ENCODE peak calls at places on chromosome 1, in five cellular contexts. G is Right ventricle myocardium superior, D is nucleus accumbens, M is ELR, W is activated gamma-delta T cell treated with Interleukin-2 at 50 U/mL for 16 hours. Z is an unnamed sample.

GRCh38 chr1:164591858-164592257 is 32.9 kb downstream of the PBX1 start:
- DNase-seq in D (no peak), G (no peak), W (no peak), M (peak), Z (no peak)

GRCh38 chr1:174273766-174274165 is 114.4 kb downstream of the RABGAP1L start:
- DNase-seq in G (no peak), M (no peak), W (no peak), D (no peak), Z (no peak)

GRCh38 chr1:31795801-31796621 is 19.8 kb downstream of the SPOCD1 start:
- DNase-seq in W (no peak), D (no peak), G (no peak), M (peak), Z (no peak)

GRCh38 chr1:185534806-185535205 is 199.4 kb upstream of the HMCN1 start:
- DNase-seq in G (no peak), M (no peak), D (no peak), W (no peak), Z (no peak)

GRCh38 chr1:51321924-51322280 is 8.5 kb downstream of the TTC39A start:
- DNase-seq in G (no peak), W (no peak), D (no peak), M (no peak), Z (no peak)

GRCh38 chr1:60988827-60989363 is 93.5 kb upstream of the NFIA start:
- DNase-seq in W (no peak), M (peak), G (no peak), D (no peak), Z (no peak)

GRCh38 chr1:212161231-212161781 is 123.9 kb upstream of the PPP2R5A start:
- DNase-seq in W (no peak), G (no peak), D (no peak), M (peak), Z (peak)

GRCh38 chr1:229892515-229893117 is 174.4 kb upstream of the GALNT2 start:
- DNase-seq in W (no peak), D (no peak), G (no peak), M (no peak), Z (no peak)